ENCODE peak calls at places on chromosomes 1 and 21, in nine cellular contexts. One of them, this sample, is unnamed.

GRCh38 chr1:234601217-234602017 is 8.6 kb downstream of the IRF2BP2 start:
- DNase-seq in fibroblast of lung: peak
- DNase-seq in H1: no peak
- DNase-seq in OCI-LY7: peak
- DNase-seq in endothelial cell of umbilical vein: peak
- DNase-seq in A549: peak
- DNase-seq in H9: no peak
- DNase-seq in K562: peak
- DNase-seq in astrocyte: no peak
- DNase-seq in this sample: peak

GRCh38 chr1:74652711-74653131 is 20.9 kb downstream of the ERICH3 start:
- DNase-seq in fibroblast of lung: peak
- DNase-seq in endothelial cell of umbilical vein: no peak
- DNase-seq in H1: no peak
- DNase-seq in astrocyte: peak
- DNase-seq in A549: no peak
- DNase-seq in OCI-LY7: peak
- DNase-seq in H9: no peak
- DNase-seq in K562: no peak
- DNase-seq in this sample: peak

GRCh38 chr1:230427981-230428380 is 1.8 kb upstream of the PGBD5 start:
- DNase-seq in OCI-LY7: no peak
- DNase-seq in A549: no peak
- DNase-seq in astrocyte: no peak
- DNase-seq in H1: peak
- DNase-seq in K562: no peak
- DNase-seq in endothelial cell of umbilical vein: no peak
- DNase-seq in H9: peak
- DNase-seq in fibroblast of lung: no peak
- DNase-seq in this sample: no peak

GRCh38 chr1:209603877-209604276 is 20.4 kb downstream of the CAMK1G start:
- DNase-seq in OCI-LY7: no peak
- DNase-seq in A549: no peak
- DNase-seq in H9: no peak
- DNase-seq in K562: no peak
- DNase-seq in H1: no peak
- DNase-seq in astrocyte: no peak
- DNase-seq in fibroblast of lung: no peak
- DNase-seq in endothelial cell of umbilical vein: no peak
- DNase-seq in this sample: no peak

GRCh38 chr1:206050655-206051235 is 2.2 kb upstream of the RHEX start:
- DNase-seq in astrocyte: no peak
- DNase-seq in H1: no peak
- DNase-seq in OCI-LY7: peak
- DNase-seq in A549: no peak
- DNase-seq in endothelial cell of umbilical vein: no peak
- DNase-seq in fibroblast of lung: no peak
- DNase-seq in K562: no peak
- DNase-seq in H9: no peak
- DNase-seq in this sample: no peak

GRCh38 chr1:208593306-208594006 is 349.3 kb upstream of the PLXNA2 start:
- DNase-seq in fibroblast of lung: no peak
- DNase-seq in astrocyte: no peak
- DNase-seq in A549: no peak
- DNase-seq in endothelial cell of umbilical vein: no peak
- DNase-seq in K562: no peak
- DNase-seq in OCI-LY7: no peak
- DNase-seq in H1: no peak
- DNase-seq in H9: no peak
- DNase-seq in this sample: no peak

GRCh38 chr1:233075045-233075444 is 124.6 kb downstream of the NTPCR start:
- DNase-seq in endothelial cell of umbilical vein: peak
- DNase-seq in H9: no peak
- DNase-seq in H1: no peak
- DNase-seq in A549: peak
- DNase-seq in astrocyte: peak
- DNase-seq in OCI-LY7: no peak
- DNase-seq in K562: no peak
- DNase-seq in fibroblast of lung: peak
- DNase-seq in this sample: peak

GRCh38 chr1:222824641-222825040 is 9.8 kb downstream of the DISP1 start:
- DNase-seq in K562: no peak
- DNase-seq in fibroblast of lung: no peak
- DNase-seq in H1: no peak
- DNase-seq in OCI-LY7: no peak
- DNase-seq in H9: no peak
- DNase-seq in endothelial cell of umbilical vein: no peak
- DNase-seq in astrocyte: peak
- DNase-seq in A549: no peak
- DNase-seq in this sample: no peak

GRCh38 chr1:48076017-48076416 is 78.8 kb upstream of the TRABD2B start:
- DNase-seq in OCI-LY7: no peak
- DNase-seq in H1: no peak
- DNase-seq in astrocyte: no peak
- DNase-seq in endothelial cell of umbilical vein: no peak
- DNase-seq in fibroblast of lung: no peak
- DNase-seq in H9: no peak
- DNase-seq in K562: no peak
- DNase-seq in A549: no peak
- DNase-seq in this sample: no peak

GRCh38 chr1:15418811-15419515 is 9.3 kb downstream of the EFHD2 start:
- DNase-seq in astrocyte: peak
- DNase-seq in H9: no peak
- DNase-seq in H1: no peak
- DNase-seq in K562: no peak
- DNase-seq in fibroblast of lung: no peak
- DNase-seq in A549: no peak
- DNase-seq in OCI-LY7: no peak
- DNase-seq in endothelial cell of umbilical vein: peak
- DNase-seq in this sample: no peak

GRCh38 chr1:100423832-100424337 is 71.6 kb downstream of the CDC14A start:
- DNase-seq in H9: no peak
- DNase-seq in astrocyte: no peak
- DNase-seq in A549: no peak
- DNase-seq in H1: no peak
- DNase-seq in K562: no peak
- DNase-seq in fibroblast of lung: no peak
- DNase-seq in endothelial cell of umbilical vein: no peak
- DNase-seq in OCI-LY7: no peak
- DNase-seq in this sample: no peak

GRCh38 chr1:177164380-177165068 is at the start of gene ASTN1:
- DNase-seq in H9: peak
- DNase-seq in endothelial cell of umbilical vein: no peak
- DNase-seq in H1: no peak
- DNase-seq in A549: no peak
- DNase-seq in astrocyte: no peak
- DNase-seq in fibroblast of lung: no peak
- DNase-seq in K562: no peak
- DNase-seq in OCI-LY7: no peak
- DNase-seq in this sample: peak

DNA sequence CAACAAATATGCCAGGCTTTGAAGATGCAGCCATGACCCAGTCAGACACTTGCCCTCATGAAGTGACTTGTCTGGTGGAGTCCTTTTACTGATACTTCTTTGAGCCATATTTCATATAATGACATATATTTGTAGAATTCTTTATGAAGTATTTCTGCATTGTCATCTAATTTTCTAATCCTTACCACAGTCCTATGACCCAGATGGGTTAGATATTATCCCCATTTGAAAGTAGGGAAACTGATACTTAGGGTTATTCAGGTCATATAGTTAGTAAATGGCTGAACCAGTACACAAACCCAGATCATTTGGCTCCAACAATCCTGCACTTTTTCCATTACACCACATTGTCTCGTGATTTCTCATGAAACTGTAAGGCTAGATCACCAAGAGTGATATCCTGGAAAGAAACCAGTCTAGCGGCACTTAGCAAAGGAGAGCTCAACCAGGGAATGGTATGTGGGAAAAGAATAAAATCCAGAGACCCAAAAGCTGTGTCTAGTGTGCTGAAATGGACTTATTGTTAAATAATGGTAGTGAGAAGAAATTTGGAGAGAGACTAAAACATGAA is 49.6 kb downstream of the ZFYVE9 start:
- DNase-seq in H9: no peak
- DNase-seq in H1: no peak
- DNase-seq in endothelial cell of umbilical vein: no peak
- DNase-seq in A549: no peak
- DNase-seq in fibroblast of lung: no peak
- DNase-seq in astrocyte: peak
- DNase-seq in K562: no peak
- DNase-seq in OCI-LY7: no peak
- DNase-seq in this sample: peak
- H3K4me2 ChIP-seq in H9: no peak
- H3K4me2 ChIP-seq in H1: no peak
- H3K4me2 ChIP-seq in endothelial cell of umbilical vein: no peak
- H3K4me2 ChIP-seq in A549: no peak
- H3K4me2 ChIP-seq in fibroblast of lung: no peak
- H3K4me2 ChIP-seq in astrocyte: no peak
- H3K4me2 ChIP-seq in K562: no peak
- H3K4me2 ChIP-seq in OCI-LY7: no peak
- H3K4me2 ChIP-seq in this sample: no peak

GRCh38 chr21:43868461-43868860 is 3.4 kb downstream of the AGPAT3 start:
- DNase-seq in endothelial cell of umbilical vein: no peak
- DNase-seq in H1: no peak
- DNase-seq in astrocyte: no peak
- DNase-seq in K562: no peak
- DNase-seq in A549: no peak
- DNase-seq in fibroblast of lung: no peak
- DNase-seq in H9: no peak
- DNase-seq in OCI-LY7: no peak
- DNase-seq in this sample: no peak
- H3K27ac ChIP-seq in endothelial cell of umbilical vein: no peak
- H3K27ac ChIP-seq in H1: no peak
- H3K27ac ChIP-seq in astrocyte: no peak
- H3K27ac ChIP-seq in K562: no peak
- H3K27ac ChIP-seq in A549: no peak
- H3K27ac ChIP-seq in fibroblast of lung: no peak
- H3K27ac ChIP-seq in H9: no peak
- H3K27ac ChIP-seq in OCI-LY7: no peak
- H3K27ac ChIP-seq in this sample: no peak

DNA sequence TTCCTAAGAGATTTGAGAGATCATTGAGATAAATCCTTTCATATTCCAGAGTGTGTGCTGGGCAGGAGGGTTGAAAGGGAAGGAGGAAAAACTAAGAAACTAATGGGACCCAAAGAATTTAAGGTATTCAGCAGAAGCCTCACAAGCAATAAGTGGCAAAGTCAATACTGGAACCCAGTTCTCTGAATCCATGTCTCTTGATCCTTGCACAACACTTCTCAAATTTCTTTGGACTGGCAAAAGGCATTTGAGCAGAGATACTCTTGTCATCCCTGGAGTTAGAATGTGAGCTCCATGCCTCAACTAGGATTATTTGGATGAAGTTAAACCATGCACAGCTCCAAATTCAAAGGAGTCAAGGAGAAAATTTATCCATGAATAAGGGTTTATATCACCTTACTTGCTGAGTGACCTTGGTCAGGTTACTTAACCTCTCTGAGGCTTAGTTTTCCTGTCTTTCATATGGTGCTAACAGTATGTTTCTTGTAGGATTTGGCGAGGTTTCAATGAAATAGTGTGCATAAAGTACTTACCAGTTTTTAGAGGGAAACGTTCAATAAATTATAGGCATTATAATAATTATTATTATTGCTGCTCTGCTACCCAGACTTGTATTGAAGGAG is 124.8 kb upstream of the JUN start:
- DNase-seq in H1: no peak
- DNase-seq in K562: no peak
- DNase-seq in H9: no peak
- DNase-seq in A549: no peak
- DNase-seq in fibroblast of lung: no peak
- DNase-seq in endothelial cell of umbilical vein: no peak
- DNase-seq in astrocyte: no peak
- DNase-seq in OCI-LY7: no peak
- DNase-seq in this sample: peak
- H3K4me2 ChIP-seq in H1: no peak
- H3K4me2 ChIP-seq in K562: no peak
- H3K4me2 ChIP-seq in H9: no peak
- H3K4me2 ChIP-seq in A549: peak
- H3K4me2 ChIP-seq in fibroblast of lung: no peak
- H3K4me2 ChIP-seq in endothelial cell of umbilical vein: peak
- H3K4me2 ChIP-seq in astrocyte: peak
- H3K4me2 ChIP-seq in OCI-LY7: no peak
- H3K4me2 ChIP-seq in this sample: peak

GRCh38 chr1:30903343-30904034 is 5.1 kb downstream of the SDC3 start:
- DNase-seq in K562: peak
- DNase-seq in endothelial cell of umbilical vein: no peak
- DNase-seq in H1: no peak
- DNase-seq in OCI-LY7: no peak
- DNase-seq in A549: no peak
- DNase-seq in H9: no peak
- DNase-seq in astrocyte: no peak
- DNase-seq in fibroblast of lung: no peak
- DNase-seq in this sample: peak

GRCh38 chr1:30901798-30902652 is 6.5 kb downstream of the SDC3 start:
- DNase-seq in H1: no peak
- DNase-seq in K562: no peak
- DNase-seq in OCI-LY7: no peak
- DNase-seq in endothelial cell of umbilical vein: no peak
- DNase-seq in H9: no peak
- DNase-seq in fibroblast of lung: no peak
- DNase-seq in astrocyte: no peak
- DNase-seq in A549: no peak
- DNase-seq in this sample: no peak

GRCh38 chr1:30904191-30904961 is 4.2 kb downstream of the SDC3 start:
- DNase-seq in OCI-LY7: no peak
- DNase-seq in astrocyte: no peak
- DNase-seq in K562: no peak
- DNase-seq in H1: no peak
- DNase-seq in fibroblast of lung: no peak
- DNase-seq in endothelial cell of umbilical vein: no peak
- DNase-seq in H9: no peak
- DNase-seq in A549: no peak
- DNase-seq in this sample: no peak

GRCh38 chr1:30900931-30901560 is 7.5 kb downstream of the SDC3 start:
- DNase-seq in endothelial cell of umbilical vein: no peak
- DNase-seq in H9: no peak
- DNase-seq in OCI-LY7: no peak
- DNase-seq in astrocyte: no peak
- DNase-seq in K562: no peak
- DNase-seq in fibroblast of lung: no peak
- DNase-seq in H1: no peak
- DNase-seq in A549: peak
- DNase-seq in this sample: no peak

GRCh38 chr1:30902653-30903290 is 5.8 kb downstream of the SDC3 start:
- DNase-seq in A549: no peak
- DNase-seq in astrocyte: no peak
- DNase-seq in fibroblast of lung: no peak
- DNase-seq in K562: no peak
- DNase-seq in H1: no peak
- DNase-seq in H9: no peak
- DNase-seq in endothelial cell of umbilical vein: no peak
- DNase-seq in OCI-LY7: no peak
- DNase-seq in this sample: no peak
- H3K27ac ChIP-seq in A549: peak
- H3K27ac ChIP-seq in astrocyte: no peak
- H3K27ac ChIP-seq in fibroblast of lung: peak
- H3K27ac ChIP-seq in K562: peak
- H3K27ac ChIP-seq in H1: peak
- H3K27ac ChIP-seq in H9: no peak
- H3K27ac ChIP-seq in endothelial cell of umbilical vein: no peak
- H3K27ac ChIP-seq in OCI-LY7: no peak
- H3K27ac ChIP-seq in this sample: no peak